ENCODE peak calls at places on chromosomes 4 and X, in four cellular contexts. B, N, R and X are unnamed samples.

GRCh38 chr4:177105526-177105925 is 204.1 kb upstream of the NEIL3 start:
- DNase-seq in R (no peak), B (no peak), N (no peak), X (no peak)

GRCh38 chr4:54165438-54165837 is 63.7 kb upstream of the PDGFRA start:
- DNase-seq in B (peak), R (no peak), N (no peak), X (peak)

GRCh38 chrX:68072016-68072415 is 361.3 kb downstream of the OPHN1 start:
- DNase-seq in B (no peak), N (no peak), R (no peak), X (no peak)

GRCh38 chr4:8850074-8850829 is 21.4 kb downstream of the HMX1 start:
- DNase-seq in R (no peak), B (no peak), N (no peak), X (no peak)

GRCh38 chr4:72295966-72296557 is 264.3 kb downstream of the NPFFR2 start:
- DNase-seq in B (peak), R (peak), N (peak), X (no peak)

GRCh38 chr4:164937576-164938270 is 39.7 kb downstream of the TRIM61 start:
- DNase-seq in B (no peak), R (no peak), N (no peak), X (no peak)

GRCh38 chr4:22030321-22030720 is 81.7 kb upstream of the KCNIP4 start:
- DNase-seq in N (no peak), R (no peak), B (no peak), X (no peak)

GRCh38 chr4:48986654-48987164 is 634 bp downstream of the CWH43 start:
- DNase-seq in B (no peak), R (no peak), N (no peak), X (no peak)

GRCh38 chr4:91990726-91991125 is 313.0 kb upstream of the GRID2 start:
- DNase-seq in N (no peak), R (no peak), B (no peak), X (no peak)

GRCh38 chrX:63809158-63809557 is 24.1 kb upstream of the ARHGEF9 start:
- DNase-seq in R (no peak), N (no peak), B (no peak), X (no peak)

GRCh38 chr4:115042496-115042895 is 70.9 kb downstream of the NDST4 start:
- DNase-seq in N (no peak), R (peak), B (no peak), X (no peak)

GRCh38 chr4:169361741-169362140 is 91.0 kb upstream of the SH3RF1 start:
- DNase-seq in N (no peak), R (no peak), B (no peak), X (no peak)

GRCh38 chr4:1542226-1542490 is 135.9 kb upstream of the NKX1-1 start:
- DNase-seq in R (no peak), B (no peak), N (no peak), X (no peak)

GRCh38 chrX:100591256-100592051 is 6.7 kb downstream of the TNMD start:
- DNase-seq in R (no peak), B (no peak), N (no peak), X (no peak)

GRCh38 chr4:61511716-61512488 is 311.8 kb downstream of the ADGRL3 start:
- DNase-seq in B (no peak), R (no peak), N (no peak), X (no peak)

GRCh38 chrX:33974676-33975075 is 157.4 kb downstream of the FAM47A start:
- DNase-seq in N (no peak), R (no peak), B (no peak), X (no peak)

GRCh38 chrX:41922125-41922521 is 1.2 kb downstream of the CASK start:
- DNase-seq in B (no peak), R (peak), N (no peak), X (no peak)

GRCh38 chr4:26687728-26688127 is 103.8 kb downstream of the TBC1D19 start:
- DNase-seq in B (no peak), R (no peak), N (no peak), X (no peak)

GRCh38 chr4:11729548-11729947 is 300.9 kb upstream of the HS3ST1 start:
- DNase-seq in B (no peak), N (no peak), R (no peak), X (no peak)

GRCh38 chr4:43512253-43512652 is 619.7 kb downstream of the GRXCR1 start:
- DNase-seq in B (no peak), R (no peak), N (no peak), X (no peak)

GRCh38 chr4:14749910-14750309 is 252.4 kb upstream of the CPEB2 start:
- DNase-seq in N (no peak), B (no peak), R (peak), X (no peak)

GRCh38 chr4:113146876-113147358 is 97.5 kb downstream of the ANK2 start:
- DNase-seq in B (no peak), R (no peak), N (no peak), X (no peak)

GRCh38 chr4:38233727-38234478 is 273.7 kb downstream of the PTTG2 start:
- DNase-seq in N (no peak), B (no peak), R (no peak), X (no peak)

GRCh38 chr4:187209921-187210613 is 486.4 kb upstream of the FAT1 start:
- DNase-seq in B (no peak), N (no peak), R (no peak), X (no peak)

GRCh38 chr4:81631958-81632439 is 160.3 kb upstream of the RASGEF1B start:
- DNase-seq in N (peak), B (no peak), R (no peak), X (no peak)

DNA sequence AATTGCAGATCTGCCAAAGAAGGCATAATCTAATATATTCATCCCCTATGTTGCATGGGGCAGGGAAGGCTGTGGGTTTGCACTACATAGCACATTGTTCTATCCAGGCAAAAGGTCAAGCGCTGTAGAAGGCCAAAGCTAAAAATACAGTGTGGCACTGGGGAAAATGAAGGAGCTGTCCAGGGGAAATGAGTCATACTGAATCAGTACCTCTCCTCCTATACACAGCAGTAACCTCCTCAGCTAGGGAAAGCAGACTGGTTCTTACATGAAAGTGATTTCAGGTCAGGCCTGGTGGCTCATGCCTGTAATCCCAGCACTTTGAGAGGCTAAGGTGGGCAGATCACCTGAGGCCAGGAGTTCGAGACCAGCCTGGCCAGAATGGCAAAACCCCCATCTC is 31.0 kb upstream of the SLC25A4 start:
- DNase-seq in B (peak), R (no peak), N (no peak), X (peak)
- TF ChIP-seq SIN3A in B (no peak), R (peak), N (no peak), X (no peak)

DNA sequence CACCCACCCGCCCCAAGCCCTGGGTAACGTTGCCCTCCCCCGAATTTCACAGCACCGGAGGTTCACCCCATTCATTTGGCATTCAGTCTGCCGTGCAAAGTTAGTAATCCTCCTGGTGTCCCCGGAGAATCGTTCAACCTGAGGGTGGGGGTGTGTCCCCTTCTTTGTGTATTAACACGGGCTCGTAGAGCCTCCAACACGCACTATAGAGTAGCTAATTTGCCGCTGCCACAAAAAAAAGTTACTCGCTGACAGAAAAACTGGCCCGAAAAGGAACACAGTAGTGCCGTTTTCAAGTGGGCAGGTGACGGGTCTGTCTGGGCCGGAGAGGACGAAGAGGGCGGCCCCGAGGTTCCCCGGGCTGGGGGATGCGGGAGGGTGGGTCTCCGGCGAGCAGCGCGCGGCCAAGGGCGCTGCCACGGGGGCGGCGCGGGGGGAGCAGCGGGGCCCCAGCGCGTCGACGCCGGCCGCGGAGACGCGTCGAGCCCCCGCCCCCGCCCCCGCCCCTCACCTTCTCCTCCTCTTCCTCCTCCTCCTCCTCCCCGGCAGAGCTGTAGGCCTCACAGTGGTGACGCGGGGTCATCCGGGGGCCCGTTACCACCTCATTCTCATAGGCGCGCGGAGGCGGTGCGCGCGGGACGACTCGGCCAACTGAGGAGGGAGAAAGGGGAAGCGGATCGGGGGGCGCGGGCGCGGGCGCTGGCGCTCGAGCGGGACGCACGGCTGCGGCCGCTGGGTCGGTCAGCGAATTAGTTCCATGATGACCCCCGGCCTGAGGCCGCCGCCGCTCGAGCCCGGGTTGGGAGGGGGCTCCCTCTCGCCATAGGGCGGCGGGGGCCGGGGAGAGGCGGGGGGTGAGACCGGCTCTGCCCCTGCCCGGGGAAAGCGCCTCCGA is 581 bp downstream of the CCNI start:
- DNase-seq in B (no peak), N (peak), R (peak), X (no peak)
- TF ChIP-seq REST in B (no peak), N (no peak), R (no peak), X (no peak)

GRCh38 chrX:107674480-107675364 is 46.4 kb downstream of the PRPS1 start:
- DNase-seq in R (no peak), N (peak), B (no peak), X (no peak)

GRCh38 chrX:107673401-107673800 is 45.1 kb downstream of the PRPS1 start:
- DNase-seq in N (no peak), B (no peak), R (no peak), X (no peak)

GRCh38 chrX:107672955-107673378 is 44.7 kb downstream of the PRPS1 start:
- DNase-seq in B (peak), N (peak), R (peak), X (no peak)

GRCh38 chrX:107675365-107675654 is 47.0 kb downstream of the PRPS1 start:
- DNase-seq in N (no peak), R (no peak), B (no peak), X (no peak)

DNA sequence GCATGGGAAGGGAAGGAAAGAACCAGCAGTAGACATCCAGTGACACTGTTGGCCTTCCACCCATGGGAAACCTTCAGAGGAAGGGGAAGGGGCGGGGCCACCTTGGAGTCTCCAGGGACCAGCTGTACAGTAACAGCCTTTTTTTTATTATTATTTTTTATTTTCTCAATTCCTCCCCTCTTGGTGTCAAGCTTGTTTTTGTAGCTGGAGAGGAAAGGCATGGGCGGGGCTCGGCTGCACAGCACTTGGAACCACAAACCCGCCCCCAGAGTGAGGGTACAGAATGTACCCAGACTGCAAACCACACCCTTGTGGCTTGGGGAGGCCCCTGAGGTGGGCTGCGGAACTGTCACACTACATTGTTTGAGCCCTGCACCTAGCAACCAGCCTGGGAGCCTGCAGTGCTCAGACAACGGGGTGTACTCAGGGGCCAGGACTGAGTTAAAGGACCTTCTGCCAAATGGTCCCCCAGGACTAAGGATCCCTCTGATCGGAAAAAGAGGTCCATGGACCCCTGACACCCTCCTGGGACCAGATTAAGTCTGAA is 45.7 kb downstream of the PRPS1 start:
- DNase-seq in R (no peak), B (no peak), N (peak), X (no peak)
- TF ChIP-seq SIN3A in R (no peak), B (no peak), N (no peak), X (no peak)

DNA sequence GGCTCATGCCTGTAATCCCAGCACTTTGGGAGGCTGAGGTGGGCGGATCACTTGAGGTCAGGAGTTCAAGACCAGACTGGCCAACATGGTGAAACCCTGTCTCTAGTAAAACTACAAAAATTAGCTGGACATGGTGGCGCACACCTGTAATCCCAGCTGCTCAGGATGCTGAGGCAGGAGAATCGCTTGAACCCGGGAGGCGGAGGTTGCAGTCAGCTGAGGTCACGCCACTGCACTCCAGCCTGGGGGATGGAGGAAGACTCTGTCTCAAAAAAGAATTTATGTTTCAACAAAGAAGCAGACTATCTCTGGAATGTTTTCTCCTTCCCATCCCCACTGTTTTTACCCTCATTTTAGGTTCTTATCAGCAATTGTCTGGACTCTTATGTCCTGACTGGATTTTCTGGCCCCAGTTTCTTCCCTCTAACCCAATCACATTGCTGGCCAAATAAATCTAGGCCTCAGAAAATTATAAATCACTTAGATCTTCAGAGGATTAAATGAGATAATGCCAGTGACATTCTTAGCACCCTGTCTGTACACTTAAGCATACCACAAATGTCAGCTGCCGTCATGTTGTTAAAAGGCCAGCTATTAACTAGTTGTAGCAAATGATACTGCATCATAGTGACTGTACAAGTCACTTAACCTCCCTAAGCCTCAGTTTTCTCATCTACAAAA is 44.9 kb upstream of the PRSS48 start:
- DNase-seq in N (no peak), B (no peak), R (no peak), X (no peak)
- TF ChIP-seq REST in N (no peak), B (no peak), R (no peak), X (no peak)

GRCh38 chr4:3809028-3809427 is 42.8 kb downstream of the ADRA2C start:
- DNase-seq in N (no peak), R (no peak), B (no peak), X (no peak)
- TF ChIP-seq SIN3A in N (no peak), R (no peak), B (no peak), X (no peak)

GRCh38 chr4:7293703-7294102 is 101.4 kb downstream of the SORCS2 start:
- DNase-seq in N (no peak), R (no peak), B (no peak), X (no peak)
- TF ChIP-seq REST in N (no peak), R (peak), B (no peak), X (peak)

GRCh38 chrX:151359341-151359740 is 37.7 kb upstream of the VMA21 start:
- DNase-seq in B (no peak), N (no peak), R (no peak), X (no peak)

GRCh38 chrX:151363316-151363715 is 33.7 kb upstream of the VMA21 start:
- DNase-seq in R (no peak), B (no peak), N (no peak), X (no peak)

GRCh38 chrX:151365579-151365978 is 31.4 kb upstream of the VMA21 start:
- DNase-seq in R (no peak), N (no peak), B (no peak), X (no peak)

GRCh38 chrX:151359931-151360871 is 36.8 kb upstream of the VMA21 start:
- DNase-seq in R (peak), B (no peak), N (peak), X (no peak)
- TF ChIP-seq SIN3A in R (no peak), B (no peak), N (no peak), X (no peak)

GRCh38 chrX:53421125-53421524 is 1.3 kb downstream of the SMC1A start:
- DNase-seq in N (no peak), B (no peak), R (no peak), X (no peak)

GRCh38 chrX:53422915-53423268 is 219 bp downstream of the RIBC1 start:
- DNase-seq in B (no peak), R (no peak), N (no peak), X (no peak)

GRCh38 chrX:53421772-53422090 is 723 bp downstream of the SMC1A start:
- DNase-seq in R (no peak), B (no peak), N (no peak), X (no peak)

GRCh38 chrX:53422091-53422914 is at the start of the genes RIBC1 and SMC1A:
- DNase-seq in N (peak), B (peak), R (peak), X (peak)
- TF ChIP-seq REST in N (no peak), B (no peak), R (no peak), X (no peak)

GRCh38 chr4:185833055-185833598 is 21.1 kb upstream of the SORBS2 start:
- DNase-seq in B (no peak), N (no peak), R (no peak), X (no peak)
- TF ChIP-seq SIN3A in B (no peak), N (no peak), R (no peak), X (no peak)

GRCh38 chrX:18984381-18985185 is 669 bp upstream of the PHKA2 start:
- DNase-seq in B (peak), N (peak), R (peak), X (no peak)

GRCh38 chrX:18981124-18981807 is 2.6 kb downstream of the PHKA2 start:
- DNase-seq in B (no peak), N (no peak), R (no peak), X (no peak)

GRCh38 chrX:18985186-18985435 is 1.2 kb upstream of the PHKA2 start:
- DNase-seq in B (no peak), R (no peak), N (no peak), X (no peak)

GRCh38 chrX:18983711-18984380 is at the start of gene PHKA2:
- DNase-seq in N (peak), B (no peak), R (peak), X (no peak)
- TF ChIP-seq REST in N (no peak), B (no peak), R (no peak), X (no peak)